ENCODE peak calls at places on chromosomes 12 and 14, in four cellular contexts. One of them, this sample, is unnamed.

GRCh38 chr14:46259536-46259935 is 392.0 kb downstream of the RPL10L start:
- DNase-seq in keratinocyte: no peak
- DNase-seq in fibroblast of lung: no peak
- DNase-seq in hepatocyte: no peak
- DNase-seq in this sample: no peak

GRCh38 chr12:47984331-47984801 is 19.9 kb downstream of the COL2A1 start:
- DNase-seq in fibroblast of lung: no peak
- DNase-seq in hepatocyte: no peak
- DNase-seq in keratinocyte: no peak
- DNase-seq in this sample: no peak

GRCh38 chr12:89333564-89334252 is 18.6 kb downstream of the DUSP6 start:
- DNase-seq in fibroblast of lung: no peak
- DNase-seq in keratinocyte: no peak
- DNase-seq in hepatocyte: peak; percentile 16
- DNase-seq in this sample: peak; percentile 82

GRCh38 chr12:2431810-2432209 is 363.0 kb upstream of the FKBP4 start:
- DNase-seq in hepatocyte: no peak
- DNase-seq in keratinocyte: no peak
- DNase-seq in fibroblast of lung: peak; percentile 16
- DNase-seq in this sample: no peak

GRCh38 chr14:93962701-93963601 is 13.4 kb downstream of the ASB2 start:
- DNase-seq in fibroblast of lung: no peak
- DNase-seq in keratinocyte: no peak
- DNase-seq in hepatocyte: no peak
- DNase-seq in this sample: no peak

GRCh38 chr14:99619873-99620834 is 16.1 kb upstream of the CCDC85C start:
- DNase-seq in fibroblast of lung: peak; percentile 68
- DNase-seq in hepatocyte: no peak
- DNase-seq in keratinocyte: no peak
- DNase-seq in this sample: no peak

GRCh38 chr12:20220339-20220738 is 148.0 kb upstream of the PDE3A start:
- DNase-seq in hepatocyte: peak; percentile 5
- DNase-seq in keratinocyte: no peak
- DNase-seq in fibroblast of lung: peak; percentile 37
- DNase-seq in this sample: no peak

GRCh38 chr14:100582496-100583165 is 4.6 kb downstream of the BEGAIN start:
- DNase-seq in hepatocyte: no peak
- DNase-seq in fibroblast of lung: no peak
- DNase-seq in keratinocyte: no peak
- DNase-seq in this sample: no peak

GRCh38 chr12:42590324-42590934 is 883 bp upstream of the PRICKLE1 start:
- DNase-seq in keratinocyte: no peak
- DNase-seq in hepatocyte: peak; percentile 30
- DNase-seq in fibroblast of lung: peak; percentile 40
- DNase-seq in this sample: no peak
- TF ChIP-seq EZH2 in keratinocyte: peak; percentile 44
- TF ChIP-seq EZH2 in hepatocyte: no peak
- TF ChIP-seq EZH2 in fibroblast of lung: peak; percentile 55
- TF ChIP-seq EZH2 in this sample: no peak

DNA sequence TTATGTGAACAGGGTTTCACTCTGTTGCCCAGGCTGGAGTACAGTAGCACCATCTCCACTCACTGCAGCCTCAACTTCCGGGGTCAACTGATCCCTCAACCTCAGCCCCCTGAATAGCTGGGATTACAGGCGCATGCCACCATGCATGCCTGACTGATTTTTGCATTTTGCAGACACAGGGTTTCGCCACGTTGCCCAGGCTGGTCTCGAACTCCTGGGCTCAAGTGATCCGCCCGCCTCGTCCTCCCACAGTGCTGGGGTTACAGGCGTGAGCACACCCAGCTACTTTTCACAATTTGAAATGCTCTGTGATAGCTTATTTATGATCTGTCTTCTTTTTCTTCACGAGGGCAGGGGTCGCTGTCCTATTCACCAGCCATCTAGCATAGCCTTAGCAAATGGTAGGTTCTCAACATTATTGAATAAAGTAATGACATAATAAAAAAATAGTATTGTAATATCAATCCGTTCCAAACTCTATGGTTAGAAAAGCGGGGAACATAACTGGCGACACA is 484 bp upstream of the DDX47 start:
- DNase-seq in fibroblast of lung: no peak
- DNase-seq in hepatocyte: no peak
- DNase-seq in keratinocyte: no peak
- DNase-seq in this sample: no peak
- H2AFZ ChIP-seq in fibroblast of lung: no peak overlapping the region
- H2AFZ ChIP-seq in hepatocyte: peak overlapping the region; percentile 42
- H2AFZ ChIP-seq in keratinocyte: peak overlapping the region; percentile 65
- H2AFZ ChIP-seq in this sample: peak overlapping the region; percentile 33

DNA sequence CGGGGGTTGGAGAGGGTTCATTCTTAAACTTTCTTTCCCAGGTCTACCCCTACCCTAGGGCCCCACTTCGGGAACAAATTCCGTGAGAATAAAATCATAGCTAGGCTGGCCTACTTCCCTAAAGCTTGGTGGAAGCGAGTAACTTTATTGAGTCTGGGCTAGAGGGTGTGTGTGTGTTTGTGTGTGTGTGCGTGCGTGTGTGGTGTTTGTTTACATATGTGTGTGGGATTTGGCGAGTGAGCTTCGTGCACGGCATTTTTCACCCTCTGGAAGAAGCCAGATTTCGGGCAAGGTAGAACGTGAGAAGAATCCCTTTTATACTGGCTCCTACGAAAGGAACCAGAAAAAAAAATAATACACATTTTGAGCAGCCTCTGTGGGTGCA is 7.5 kb upstream of the LHX5 start:
- DNase-seq in keratinocyte: no peak
- DNase-seq in hepatocyte: no peak
- DNase-seq in fibroblast of lung: no peak
- DNase-seq in this sample: no peak
- TF ChIP-seq EZH2 in keratinocyte: peak; percentile 25
- TF ChIP-seq EZH2 in hepatocyte: no peak
- TF ChIP-seq EZH2 in fibroblast of lung: no peak
- TF ChIP-seq EZH2 in this sample: no peak

GRCh38 chr14:50675597-50675996 is 7.5 kb upstream of the SAV1 start:
- DNase-seq in hepatocyte: no peak
- DNase-seq in fibroblast of lung: peak; percentile 52
- DNase-seq in keratinocyte: no peak
- DNase-seq in this sample: no peak

GRCh38 chr14:50679674-50680073 is 11.6 kb upstream of the SAV1 start:
- DNase-seq in keratinocyte: no peak
- DNase-seq in hepatocyte: no peak
- DNase-seq in fibroblast of lung: no peak
- DNase-seq in this sample: no peak

GRCh38 chr14:50676814-50677516 is 8.9 kb upstream of the SAV1 start:
- DNase-seq in hepatocyte: no peak
- DNase-seq in fibroblast of lung: no peak
- DNase-seq in keratinocyte: no peak
- DNase-seq in this sample: no peak

GRCh38 chr14:50677527-50678063 is 9.5 kb upstream of the SAV1 start:
- DNase-seq in fibroblast of lung: peak; percentile 78
- DNase-seq in hepatocyte: no peak
- DNase-seq in keratinocyte: no peak
- DNase-seq in this sample: no peak

GRCh38 chr14:50678163-50678562 is 10.1 kb upstream of the SAV1 start:
- DNase-seq in keratinocyte: no peak
- DNase-seq in hepatocyte: no peak
- DNase-seq in fibroblast of lung: no peak
- DNase-seq in this sample: no peak
- H2AFZ ChIP-seq in keratinocyte: peak overlapping the region; percentile 81
- H2AFZ ChIP-seq in hepatocyte: no peak overlapping the region
- H2AFZ ChIP-seq in fibroblast of lung: peak overlapping the region; percentile 31
- H2AFZ ChIP-seq in this sample: peak overlapping the region; percentile 34

GRCh38 chr12:57215065-57215464 is 1.5 kb upstream of the NXPH4 start:
- DNase-seq in keratinocyte: no peak
- DNase-seq in hepatocyte: no peak
- DNase-seq in fibroblast of lung: no peak
- DNase-seq in this sample: no peak

GRCh38 chr12:57216014-57216891 is at the start of gene NXPH4:
- DNase-seq in hepatocyte: peak; percentile 57
- DNase-seq in keratinocyte: no peak
- DNase-seq in fibroblast of lung: no peak
- DNase-seq in this sample: no peak

GRCh38 chr12:57218030-57218853 is 1.6 kb downstream of the NXPH4 start:
- DNase-seq in fibroblast of lung: no peak
- DNase-seq in keratinocyte: no peak
- DNase-seq in hepatocyte: no peak
- DNase-seq in this sample: no peak

GRCh38 chr12:57215668-57216013 is 953 bp upstream of the NXPH4 start:
- DNase-seq in keratinocyte: no peak
- DNase-seq in hepatocyte: no peak
- DNase-seq in fibroblast of lung: peak; percentile 30
- DNase-seq in this sample: no peak

DNA sequence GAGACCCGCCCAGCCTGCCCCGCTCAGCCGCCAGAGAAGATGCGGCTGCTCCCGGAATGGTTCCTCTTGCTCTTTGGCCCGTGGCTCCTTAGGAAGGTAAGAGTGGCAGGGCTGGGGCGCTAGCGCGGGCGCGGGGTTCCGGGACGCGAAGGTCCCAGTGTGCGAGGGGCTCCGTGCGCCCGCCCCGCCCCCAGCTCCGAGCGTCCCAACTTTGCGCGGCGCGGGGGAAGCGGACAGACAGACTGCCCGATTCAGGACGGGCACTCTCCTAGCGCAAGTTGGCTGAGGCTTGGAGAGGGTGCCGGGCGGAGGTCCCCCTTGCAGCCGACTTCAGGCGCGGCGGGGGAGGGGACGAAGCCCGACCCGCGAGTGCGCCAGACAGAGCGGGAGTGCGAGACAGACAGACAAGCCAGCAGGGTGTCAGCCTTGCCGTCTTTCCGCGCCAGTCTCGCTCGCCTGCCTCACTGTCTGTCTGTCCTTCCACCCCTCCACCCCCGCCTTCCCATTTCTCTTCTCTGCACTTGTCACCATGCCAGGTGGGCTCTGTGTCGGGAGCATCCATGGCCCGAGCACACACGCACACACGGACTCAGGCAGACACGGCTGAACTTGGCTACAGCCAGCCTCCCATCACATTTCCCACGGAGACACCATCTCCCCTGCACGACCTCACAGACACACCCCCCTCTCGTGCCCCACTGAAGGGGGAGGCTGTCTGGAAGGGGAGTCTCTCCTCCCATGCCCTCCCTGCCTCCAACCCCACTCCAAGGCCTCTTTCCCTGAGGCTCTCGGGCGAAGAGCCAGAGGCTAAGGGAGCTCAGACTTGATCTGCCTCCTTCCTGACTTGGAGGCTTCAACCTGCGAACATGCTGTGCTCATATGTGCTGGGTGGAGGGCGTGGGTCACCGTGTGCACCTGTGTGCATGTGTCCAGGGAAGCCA is 607 bp downstream of the NXPH4 start:
- DNase-seq in hepatocyte: no peak
- DNase-seq in fibroblast of lung: no peak
- DNase-seq in keratinocyte: no peak
- DNase-seq in this sample: no peak
- TF ChIP-seq EZH2 in hepatocyte: peak; percentile 83
- TF ChIP-seq EZH2 in fibroblast of lung: peak; percentile 92
- TF ChIP-seq EZH2 in keratinocyte: peak; percentile 58
- TF ChIP-seq EZH2 in this sample: no peak

GRCh38 chr14:34058510-34058909 is 107.6 kb upstream of the EGLN3 start:
- DNase-seq in keratinocyte: no peak
- DNase-seq in fibroblast of lung: no peak
- DNase-seq in hepatocyte: no peak
- DNase-seq in this sample: no peak

GRCh38 chr14:34059037-34059924 is 108.4 kb upstream of the EGLN3 start:
- DNase-seq in keratinocyte: no peak
- DNase-seq in hepatocyte: no peak
- DNase-seq in fibroblast of lung: no peak
- DNase-seq in this sample: no peak

GRCh38 chr14:34062353-34062973 is 111.6 kb upstream of the EGLN3 start:
- DNase-seq in keratinocyte: no peak
- DNase-seq in hepatocyte: no peak
- DNase-seq in fibroblast of lung: no peak
- DNase-seq in this sample: no peak

GRCh38 chr14:34060747-34061050 is 109.8 kb upstream of the EGLN3 start:
- DNase-seq in fibroblast of lung: no peak
- DNase-seq in keratinocyte: no peak
- DNase-seq in hepatocyte: no peak
- DNase-seq in this sample: no peak

GRCh38 chr14:34059925-34060746 is 109.3 kb upstream of the EGLN3 start:
- DNase-seq in hepatocyte: peak; percentile 94
- DNase-seq in keratinocyte: no peak
- DNase-seq in fibroblast of lung: peak; percentile 79
- DNase-seq in this sample: no peak
- H2AFZ ChIP-seq in hepatocyte: peak overlapping the region; percentile 77
- H2AFZ ChIP-seq in keratinocyte: peak overlapping the region; percentile 89
- H2AFZ ChIP-seq in fibroblast of lung: peak overlapping the region; percentile 80
- H2AFZ ChIP-seq in this sample: no peak overlapping the region

DNA sequence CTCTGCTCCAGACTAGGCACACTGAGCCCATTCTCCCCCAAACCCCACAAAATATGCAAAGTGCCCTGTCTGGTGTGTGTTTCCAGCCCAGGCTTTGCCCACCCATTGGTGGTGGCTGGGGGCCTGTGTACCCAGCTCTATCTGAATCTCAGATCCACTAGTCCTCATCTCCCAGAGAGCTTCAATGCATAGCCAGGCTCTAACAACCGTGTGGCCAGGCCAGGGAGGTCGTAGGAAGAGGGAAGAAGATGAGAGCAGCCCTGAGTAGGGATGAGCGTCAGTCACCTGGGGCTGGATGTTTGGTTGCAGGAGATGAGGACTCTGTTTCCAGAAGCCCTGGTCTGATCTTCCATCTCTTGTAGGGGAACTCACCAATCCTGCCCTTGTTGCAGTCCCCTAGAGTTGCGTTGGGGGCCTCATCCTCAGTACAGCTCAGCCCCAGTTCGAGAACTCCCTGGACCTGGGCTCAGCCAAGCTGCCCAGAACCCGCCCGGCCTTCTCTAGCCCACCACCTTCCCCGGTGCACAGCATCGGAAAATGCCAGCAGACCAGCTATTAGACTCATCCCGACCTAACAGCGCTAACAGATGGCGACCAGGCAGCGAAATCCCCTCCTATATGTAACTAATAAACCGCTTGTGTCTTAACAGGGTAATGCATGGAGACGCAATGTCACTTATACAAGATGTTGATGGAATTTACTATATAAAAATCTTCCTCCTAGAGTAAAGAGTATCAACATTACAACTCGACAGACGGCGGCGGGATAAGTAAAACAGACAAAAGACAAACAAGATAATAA is 3.2 kb upstream of the LHX5 start:
- DNase-seq in hepatocyte: no peak
- DNase-seq in fibroblast of lung: no peak
- DNase-seq in keratinocyte: no peak
- DNase-seq in this sample: no peak
- TF ChIP-seq EZH2 in hepatocyte: no peak
- TF ChIP-seq EZH2 in fibroblast of lung: no peak
- TF ChIP-seq EZH2 in keratinocyte: peak; percentile 65
- TF ChIP-seq EZH2 in this sample: no peak

This sample was measured in DND-41.